ENCODE peak calls at places on chromosomes 4 and X, in nine cellular contexts. One of them, this sample, is unnamed. For H3K9me3, the result is how much of the 10 kb centered on the place peaks cover.

GRCh38 chr4:54439831-54440243 is 210.7 kb downstream of the PDGFRA start:
- DNase-seq in HepG2: no peak
- DNase-seq in IMR-90: peak
- DNase-seq in A549: no peak
- DNase-seq in HCT116: no peak
- DNase-seq in adrenal gland: peak
- DNase-seq in heart left ventricle: peak
- DNase-seq in breast epithelium: peak
- DNase-seq in thyroid gland: peak
- DNase-seq in this sample: peak

GRCh38 chr4:57043304-57044251 is 64.9 kb downstream of the POLR2B start:
- DNase-seq in thyroid gland: no peak
- DNase-seq in adrenal gland: no peak
- DNase-seq in A549: no peak
- DNase-seq in HCT116: no peak
- DNase-seq in HepG2: no peak
- DNase-seq in IMR-90: peak
- DNase-seq in breast epithelium: peak
- DNase-seq in heart left ventricle: peak
- DNase-seq in this sample: no peak

GRCh38 chr4:4847011-4847410 is 12.5 kb upstream of the MSX1 start:
- DNase-seq in HepG2: no peak
- DNase-seq in IMR-90: no peak
- DNase-seq in heart left ventricle: no peak
- DNase-seq in thyroid gland: no peak
- DNase-seq in breast epithelium: no peak
- DNase-seq in adrenal gland: no peak
- DNase-seq in HCT116: no peak
- DNase-seq in A549: no peak
- DNase-seq in this sample: no peak

GRCh38 chr4:132227349-132228165 is 921.5 kb upstream of the PCDH10 start:
- DNase-seq in HepG2: peak
- DNase-seq in HCT116: peak
- DNase-seq in adrenal gland: peak
- DNase-seq in thyroid gland: peak
- DNase-seq in IMR-90: peak
- DNase-seq in heart left ventricle: no peak
- DNase-seq in breast epithelium: no peak
- DNase-seq in A549: peak
- DNase-seq in this sample: no peak

GRCh38 chr4:54099959-54100606 is at the start of gene GSX2:
- DNase-seq in heart left ventricle: no peak
- DNase-seq in thyroid gland: no peak
- DNase-seq in HepG2: no peak
- DNase-seq in adrenal gland: no peak
- DNase-seq in IMR-90: no peak
- DNase-seq in HCT116: no peak
- DNase-seq in A549: no peak
- DNase-seq in breast epithelium: no peak
- DNase-seq in this sample: no peak

GRCh38 chr4:52423967-52424366 is 235.1 kb downstream of the USP46 start:
- DNase-seq in thyroid gland: no peak
- DNase-seq in IMR-90: no peak
- DNase-seq in HCT116: no peak
- DNase-seq in HepG2: no peak
- DNase-seq in heart left ventricle: no peak
- DNase-seq in breast epithelium: no peak
- DNase-seq in adrenal gland: no peak
- DNase-seq in A549: no peak
- DNase-seq in this sample: no peak

GRCh38 chrX:10855845-10856244 is 235.5 kb upstream of the MID1 start:
- DNase-seq in thyroid gland: no peak
- DNase-seq in HCT116: no peak
- DNase-seq in heart left ventricle: no peak
- DNase-seq in HepG2: no peak
- DNase-seq in adrenal gland: no peak
- DNase-seq in breast epithelium: no peak
- DNase-seq in A549: no peak
- DNase-seq in IMR-90: no peak
- DNase-seq in this sample: no peak

GRCh38 chrX:9257718-9258117 is 207.1 kb upstream of the TBL1X start:
- DNase-seq in adrenal gland: no peak
- DNase-seq in HepG2: no peak
- DNase-seq in IMR-90: no peak
- DNase-seq in thyroid gland: no peak
- DNase-seq in heart left ventricle: no peak
- DNase-seq in HCT116: no peak
- DNase-seq in breast epithelium: no peak
- DNase-seq in A549: no peak
- DNase-seq in this sample: no peak

GRCh38 chr4:21656832-21657231 is 291.7 kb downstream of the KCNIP4 start:
- DNase-seq in thyroid gland: no peak
- DNase-seq in A549: peak
- DNase-seq in breast epithelium: no peak
- DNase-seq in HCT116: peak
- DNase-seq in adrenal gland: no peak
- DNase-seq in IMR-90: no peak
- DNase-seq in heart left ventricle: no peak
- DNase-seq in HepG2: peak
- DNase-seq in this sample: no peak

GRCh38 chrX:117335209-117335608 is 781.4 kb downstream of the KLHL13 start:
- DNase-seq in thyroid gland: no peak
- DNase-seq in adrenal gland: no peak
- DNase-seq in breast epithelium: no peak
- DNase-seq in HepG2: peak
- DNase-seq in heart left ventricle: no peak
- DNase-seq in IMR-90: no peak
- DNase-seq in HCT116: no peak
- DNase-seq in A549: no peak
- DNase-seq in this sample: no peak

GRCh38 chr4:138243369-138243768 is 1.2 kb upstream of the SLC7A11 start:
- DNase-seq in thyroid gland: no peak
- DNase-seq in heart left ventricle: no peak
- DNase-seq in HepG2: no peak
- DNase-seq in HCT116: peak
- DNase-seq in adrenal gland: no peak
- DNase-seq in A549: no peak
- DNase-seq in breast epithelium: no peak
- DNase-seq in IMR-90: no peak
- DNase-seq in this sample: no peak

GRCh38 chrX:108270739-108271396 is 167.4 kb downstream of the COL4A6 start:
- DNase-seq in adrenal gland: no peak
- DNase-seq in breast epithelium: no peak
- DNase-seq in HepG2: no peak
- DNase-seq in thyroid gland: no peak
- DNase-seq in A549: no peak
- DNase-seq in HCT116: no peak
- DNase-seq in IMR-90: peak
- DNase-seq in heart left ventricle: no peak
- DNase-seq in this sample: no peak

GRCh38 chr4:15402974-15403373 is 24.9 kb upstream of the C1QTNF7 start:
- DNase-seq in HepG2: no peak
- DNase-seq in adrenal gland: no peak
- DNase-seq in breast epithelium: no peak
- DNase-seq in thyroid gland: no peak
- DNase-seq in HCT116: no peak
- DNase-seq in heart left ventricle: no peak
- DNase-seq in A549: no peak
- DNase-seq in IMR-90: no peak
- DNase-seq in this sample: no peak

GRCh38 chr4:91826186-91826585 is 477.6 kb upstream of the GRID2 start:
- DNase-seq in adrenal gland: no peak
- DNase-seq in HCT116: no peak
- DNase-seq in A549: no peak
- DNase-seq in heart left ventricle: no peak
- DNase-seq in breast epithelium: no peak
- DNase-seq in IMR-90: no peak
- DNase-seq in HepG2: no peak
- DNase-seq in thyroid gland: no peak
- DNase-seq in this sample: no peak

GRCh38 chr4:156946508-156947197 is 24.9 kb downstream of the PDGFC start:
- DNase-seq in heart left ventricle: peak
- DNase-seq in IMR-90: peak
- DNase-seq in HepG2: no peak
- DNase-seq in A549: peak
- DNase-seq in adrenal gland: peak
- DNase-seq in HCT116: peak
- DNase-seq in breast epithelium: no peak
- DNase-seq in thyroid gland: no peak
- DNase-seq in this sample: no peak

GRCh38 chr4:171812377-171813194 is 618 bp upstream of the GALNTL6 start:
- DNase-seq in adrenal gland: no peak
- DNase-seq in breast epithelium: no peak
- DNase-seq in heart left ventricle: no peak
- DNase-seq in HepG2: no peak
- DNase-seq in IMR-90: no peak
- DNase-seq in A549: peak
- DNase-seq in HCT116: no peak
- DNase-seq in thyroid gland: no peak
- DNase-seq in this sample: no peak

GRCh38 chr4:64417974-64418373 is 8.7 kb upstream of the TECRL start:
- DNase-seq in heart left ventricle: peak
- DNase-seq in A549: no peak
- DNase-seq in breast epithelium: no peak
- DNase-seq in HCT116: no peak
- DNase-seq in thyroid gland: peak
- DNase-seq in IMR-90: no peak
- DNase-seq in HepG2: no peak
- DNase-seq in adrenal gland: no peak
- DNase-seq in this sample: no peak

GRCh38 chr4:6287017-6287788 is 17.6 kb downstream of the WFS1 start:
- DNase-seq in thyroid gland: peak
- DNase-seq in heart left ventricle: no peak
- DNase-seq in HepG2: no peak
- DNase-seq in adrenal gland: no peak
- DNase-seq in A549: no peak
- DNase-seq in HCT116: no peak
- DNase-seq in IMR-90: no peak
- DNase-seq in breast epithelium: no peak
- DNase-seq in this sample: no peak

DNA sequence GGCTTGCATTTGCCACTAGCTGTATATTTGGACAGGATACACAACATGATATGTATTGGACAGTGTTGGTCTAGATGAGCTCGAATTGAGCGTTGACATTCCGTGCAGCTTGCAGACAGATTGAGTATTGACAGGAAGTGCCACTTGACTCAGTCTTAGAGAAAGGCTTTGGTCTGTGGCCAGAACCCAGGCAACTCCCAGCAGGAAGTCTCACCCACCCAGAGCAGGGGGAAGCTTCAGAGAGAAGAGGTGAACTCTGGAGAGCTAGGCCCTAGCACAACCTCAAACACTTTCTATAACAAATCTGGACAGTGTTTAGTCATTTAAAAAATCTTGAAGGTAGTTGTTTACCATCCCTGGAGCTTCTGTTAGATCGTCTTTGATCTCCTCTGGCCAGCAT is 280.5 kb downstream of the FBXW7 start:
- DNase-seq in thyroid gland: peak
- DNase-seq in HCT116: peak
- DNase-seq in breast epithelium: no peak
- DNase-seq in heart left ventricle: peak
- DNase-seq in A549: no peak
- DNase-seq in IMR-90: peak
- DNase-seq in adrenal gland: no peak
- DNase-seq in HepG2: no peak
- DNase-seq in this sample: peak
- H3K9me3 ChIP-seq in thyroid gland: under half
- H3K9me3 ChIP-seq in HCT116: under half
- H3K9me3 ChIP-seq in breast epithelium: under half
- H3K9me3 ChIP-seq in heart left ventricle: under half
- H3K9me3 ChIP-seq in A549: under half
- H3K9me3 ChIP-seq in IMR-90: under half
- H3K9me3 ChIP-seq in adrenal gland: under half
- H3K9me3 ChIP-seq in HepG2: under half
- H3K9me3 ChIP-seq in this sample: under half

GRCh38 chrX:47129157-47129878 is 15.2 kb downstream of the NDUFB11 start:
- DNase-seq in HepG2: peak
- DNase-seq in IMR-90: peak
- DNase-seq in A549: peak
- DNase-seq in heart left ventricle: peak
- DNase-seq in thyroid gland: peak
- DNase-seq in breast epithelium: peak
- DNase-seq in HCT116: peak
- DNase-seq in adrenal gland: peak
- DNase-seq in this sample: peak
- TF ChIP-seq POLR2A in HepG2: peak
- TF ChIP-seq POLR2A in IMR-90: no peak
- TF ChIP-seq POLR2A in A549: peak
- TF ChIP-seq POLR2A in heart left ventricle: no peak
- TF ChIP-seq POLR2A in thyroid gland: peak
- TF ChIP-seq POLR2A in breast epithelium: peak
- TF ChIP-seq POLR2A in HCT116: no peak
- TF ChIP-seq POLR2A in adrenal gland: peak
- TF ChIP-seq POLR2A in this sample: peak

GRCh38 chr4:82430193-82431025 is at the start of the genes ENOPH1 and HNRNPDL:
- DNase-seq in heart left ventricle: peak
- DNase-seq in IMR-90: peak
- DNase-seq in breast epithelium: peak
- DNase-seq in HCT116: peak
- DNase-seq in HepG2: peak
- DNase-seq in adrenal gland: peak
- DNase-seq in A549: peak
- DNase-seq in thyroid gland: peak
- DNase-seq in this sample: peak

GRCh38 chr4:82428526-82428968 is 1.7 kb downstream of the HNRNPDL start:
- DNase-seq in breast epithelium: no peak
- DNase-seq in HepG2: no peak
- DNase-seq in A549: no peak
- DNase-seq in heart left ventricle: no peak
- DNase-seq in HCT116: no peak
- DNase-seq in thyroid gland: no peak
- DNase-seq in IMR-90: no peak
- DNase-seq in adrenal gland: no peak
- DNase-seq in this sample: no peak

GRCh38 chr4:82431026-82431745 is 796 bp downstream of the ENOPH1 start:
- DNase-seq in HepG2: no peak
- DNase-seq in breast epithelium: peak
- DNase-seq in thyroid gland: peak
- DNase-seq in HCT116: no peak
- DNase-seq in A549: peak
- DNase-seq in adrenal gland: no peak
- DNase-seq in IMR-90: peak
- DNase-seq in heart left ventricle: no peak
- DNase-seq in this sample: peak

GRCh38 chr4:82428969-82429727 is 1.1 kb downstream of the HNRNPDL start:
- DNase-seq in heart left ventricle: peak
- DNase-seq in A549: peak
- DNase-seq in breast epithelium: peak
- DNase-seq in HepG2: peak
- DNase-seq in HCT116: peak
- DNase-seq in adrenal gland: peak
- DNase-seq in thyroid gland: peak
- DNase-seq in IMR-90: peak
- DNase-seq in this sample: peak

GRCh38 chr4:82429728-82430192 is 502 bp downstream of the HNRNPDL start:
- DNase-seq in breast epithelium: peak
- DNase-seq in thyroid gland: no peak
- DNase-seq in HepG2: no peak
- DNase-seq in heart left ventricle: no peak
- DNase-seq in HCT116: no peak
- DNase-seq in adrenal gland: peak
- DNase-seq in A549: peak
- DNase-seq in IMR-90: no peak
- DNase-seq in this sample: no peak
- H3K4me3 ChIP-seq in breast epithelium: peak
- H3K4me3 ChIP-seq in thyroid gland: peak
- H3K4me3 ChIP-seq in HepG2: peak
- H3K4me3 ChIP-seq in heart left ventricle: peak
- H3K4me3 ChIP-seq in HCT116: peak
- H3K4me3 ChIP-seq in adrenal gland: peak
- H3K4me3 ChIP-seq in A549: peak
- H3K4me3 ChIP-seq in IMR-90: peak
- H3K4me3 ChIP-seq in this sample: peak

GRCh38 chr4:71830-72229 is 18.7 kb downstream of the ZNF595 start:
- DNase-seq in IMR-90: no peak
- DNase-seq in breast epithelium: no peak
- DNase-seq in A549: no peak
- DNase-seq in adrenal gland: no peak
- DNase-seq in heart left ventricle: no peak
- DNase-seq in thyroid gland: no peak
- DNase-seq in HepG2: no peak
- DNase-seq in HCT116: no peak
- DNase-seq in this sample: no peak
- H3K9me3 ChIP-seq in IMR-90: under half
- H3K9me3 ChIP-seq in breast epithelium: half or more
- H3K9me3 ChIP-seq in A549: half or more
- H3K9me3 ChIP-seq in adrenal gland: under half
- H3K9me3 ChIP-seq in heart left ventricle: half or more
- H3K9me3 ChIP-seq in thyroid gland: under half
- H3K9me3 ChIP-seq in HepG2: half or more
- H3K9me3 ChIP-seq in HCT116: under half
- H3K9me3 ChIP-seq in this sample: under half